ENCODE peak calls at places on chromosome 17, in ten cellular contexts. Q is mucosa of gallbladder, J is T-helper 9 cell, F is GM12891, K is tibial artery, I is NCI-H1105, M is G401, T is SIG-M5, Y is GM13977, G is HT1080. P is an unnamed sample.

GRCh38 chr17:40936437-40936971 is 942 bp downstream of the KRT23 start:
- DNase-seq in I (no peak), J (no peak), F (no peak), Y (no peak), T (no peak), M (no peak), K (no peak), Q (peak), G (no peak), P (no peak)

GRCh38 chr17:55588446-55588845 is 77.2 kb upstream of the SMIM36 start:
- DNase-seq in J (no peak), Y (no peak), Q (no peak), M (no peak), I (no peak), T (no peak), K (no peak), F (no peak), G (no peak), P (no peak)

GRCh38 chr17:20226814-20227482 is 217.8 kb downstream of the SPECC1 start:
- DNase-seq in T (no peak), K (peak), Q (peak), M (peak), F (peak), G (peak), I (peak), J (peak), Y (peak), P (peak)

GRCh38 chr17:82786427-82786826 is 34.6 kb downstream of the TBCD start:
- DNase-seq in I (no peak), Y (no peak), F (no peak), M (no peak), J (no peak), Q (no peak), G (no peak), K (no peak), T (no peak), P (no peak)

GRCh38 chr17:26792486-26792885 is 501.4 kb upstream of the WSB1 start:
- DNase-seq in Y (no peak), Q (no peak), T (no peak), F (no peak), I (no peak), M (peak), J (no peak), K (no peak), G (no peak), P (no peak)

GRCh38 chr17:67377727-67378443 is 804 bp downstream of the PITPNC1 start:
- DNase-seq in J (peak), F (peak), T (no peak), I (no peak), Y (peak), Q (peak), M (peak), G (peak), K (peak), P (peak)

GRCh38 chr17:21452377-21453143 is 76.4 kb downstream of the KCNJ12 start:
- DNase-seq in Y (no peak), F (no peak), J (no peak), Q (peak), I (no peak), K (peak), T (no peak), G (no peak), M (peak), P (peak)

GRCh38 chr17:49861150-49861884 is 13.4 kb upstream of the TAC4 start:
- DNase-seq in Q (no peak), I (peak), F (peak), G (peak), T (no peak), K (no peak), J (peak), Y (peak), M (peak), P (peak)